ENCODE peak calls at places on chromosomes 13 and 19, in four cellular contexts. Q, M, I and K are unnamed samples.

GRCh38 chr13:81577601-81578000 is 1236.7 kb upstream of the SPRY2 start:
- DNase-seq in I (no peak), M (no peak), Q (peak; percentile 5), K (no peak)

GRCh38 chr13:46053162-46054012 is 841 bp upstream of the ZC3H13 start:
- DNase-seq in M (no peak), Q (no peak), I (no peak), K (no peak)

GRCh38 chr19:17097593-17098126 is 22.1 kb downstream of the MYO9B start:
- DNase-seq in M (peak; percentile 41), I (no peak), Q (peak; percentile 72), K (no peak)

GRCh38 chr19:12838182-12838890 is at the start of gene MAST1:
- DNase-seq in I (no peak), Q (peak; percentile 27), M (peak; percentile 59), K (no peak)

GRCh38 chr19:29285878-29286277 is 72.9 kb upstream of the UQCRFS1 start:
- DNase-seq in Q (peak; percentile 3), I (no peak), M (peak; percentile 91), K (peak; percentile 74)

GRCh38 chr19:12801466-12802266 is at the start of the genes PRDX2 and THSD8:
- DNase-seq in I (no peak), M (peak; percentile 86), Q (peak; percentile 86), K (peak; percentile 90)

GRCh38 chr19:8600064-8600463 is 10.5 kb downstream of the ADAMTS10 start:
- DNase-seq in Q (no peak), M (no peak), I (no peak), K (no peak)

GRCh38 chr13:24651718-24652345 is 28.4 kb upstream of the ATP12A start:
- DNase-seq in I (no peak), Q (no peak), M (no peak), K (no peak)

GRCh38 chr19:15123031-15123890 is 16.1 kb downstream of the SYDE1 start:
- DNase-seq in M (no peak), Q (no peak), I (no peak), K (no peak)

GRCh38 chr13:40375522-40376171 is 290.8 kb downstream of the FOXO1 start:
- DNase-seq in Q (peak; percentile 27), M (no peak), I (no peak), K (peak; percentile 89)

GRCh38 chr19:51274037-51274370 is 23.1 kb downstream of the SIGLECL1 start:
- DNase-seq in I (no peak), Q (no peak), M (no peak), K (no peak)

GRCh38 chr19:43465468-43466120 is at the start of gene LYPD3:
- DNase-seq in I (no peak), M (no peak), Q (peak; percentile 43), K (peak; percentile 88)

DNA sequence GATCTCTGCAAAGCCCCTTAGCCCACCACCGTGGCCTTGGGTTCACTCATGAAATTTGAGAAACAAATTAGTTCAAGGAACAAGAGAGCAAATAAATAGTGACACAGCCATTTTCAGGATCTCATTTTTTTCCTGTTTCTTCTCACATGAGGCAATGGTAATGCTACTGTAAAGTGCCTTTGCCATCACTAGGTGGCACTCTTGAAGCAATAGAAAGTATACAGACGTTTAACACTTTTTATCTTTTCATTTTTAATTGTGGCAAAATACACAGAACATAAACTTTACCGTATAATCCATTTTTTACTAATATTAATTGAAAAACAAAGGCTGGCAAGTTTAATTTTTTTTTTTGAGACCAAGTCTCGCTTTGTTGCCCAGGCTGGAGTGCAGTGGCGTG is 76.9 kb upstream of the ZNF835 start:
- DNase-seq in Q (peak; percentile 30), I (no peak), M (peak; percentile 25), K (no peak)
- TF ChIP-seq CTCF in Q (peak; percentile 37), I (no peak), M (peak; percentile 31), K (peak; percentile 26)

GRCh38 chr13:29106651-29107050 is 286.5 kb downstream of the MTUS2 start:
- DNase-seq in I (no peak), Q (no peak), M (no peak), K (no peak)

GRCh38 chr13:29110003-29110402 is 289.9 kb downstream of the MTUS2 start:
- DNase-seq in I (no peak), Q (no peak), M (no peak), K (no peak)

GRCh38 chr13:29104461-29104860 is 284.3 kb downstream of the MTUS2 start:
- DNase-seq in M (no peak), Q (no peak), I (no peak), K (no peak)

GRCh38 chr13:29103036-29103800 is 283.1 kb downstream of the MTUS2 start:
- DNase-seq in I (no peak), Q (no peak), M (no peak), K (no peak)

GRCh38 chr13:29105779-29106178 is 285.6 kb downstream of the MTUS2 start:
- DNase-seq in Q (no peak), I (no peak), M (peak; percentile 20), K (no peak)
- TF ChIP-seq CTCF in Q (no peak), I (no peak), M (peak; percentile 42), K (no peak)

GRCh38 chr13:29397265-29397664 is 198.2 kb downstream of the SLC7A1 start:
- DNase-seq in M (no peak), I (no peak), Q (no peak), K (no peak)
- TF ChIP-seq CTCF in M (no peak), I (no peak), Q (no peak), K (no peak)

DNA sequence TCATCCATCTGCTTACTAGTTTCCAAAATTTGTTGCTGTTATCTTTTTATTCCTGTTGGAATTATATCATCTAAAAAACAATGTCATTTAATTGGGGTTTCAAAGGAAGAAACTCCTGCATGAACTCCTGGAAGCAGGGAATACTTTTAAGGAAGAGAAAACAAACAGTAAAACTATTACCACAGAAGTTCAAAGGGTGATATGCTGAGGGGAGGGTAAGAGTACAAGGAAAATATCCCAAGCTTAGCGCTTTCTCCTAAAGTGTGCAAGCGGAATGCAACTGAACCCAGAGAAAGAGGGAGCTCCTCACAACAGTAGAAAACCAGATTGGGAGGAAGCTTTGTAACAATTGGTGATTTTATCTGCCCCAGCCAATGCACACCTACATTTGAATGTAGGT is 175.1 kb downstream of the NUFIP1 start:
- DNase-seq in Q (no peak), M (no peak), I (no peak), K (no peak)
- TF ChIP-seq CTCF in Q (no peak), M (no peak), I (no peak), K (no peak)

GRCh38 chr13:36526897-36527296 is 94.6 kb downstream of the CCNA1 start:
- DNase-seq in I (no peak), Q (no peak), M (no peak), K (no peak)
- TF ChIP-seq CTCF in I (no peak), Q (no peak), M (no peak), K (no peak)

DNA sequence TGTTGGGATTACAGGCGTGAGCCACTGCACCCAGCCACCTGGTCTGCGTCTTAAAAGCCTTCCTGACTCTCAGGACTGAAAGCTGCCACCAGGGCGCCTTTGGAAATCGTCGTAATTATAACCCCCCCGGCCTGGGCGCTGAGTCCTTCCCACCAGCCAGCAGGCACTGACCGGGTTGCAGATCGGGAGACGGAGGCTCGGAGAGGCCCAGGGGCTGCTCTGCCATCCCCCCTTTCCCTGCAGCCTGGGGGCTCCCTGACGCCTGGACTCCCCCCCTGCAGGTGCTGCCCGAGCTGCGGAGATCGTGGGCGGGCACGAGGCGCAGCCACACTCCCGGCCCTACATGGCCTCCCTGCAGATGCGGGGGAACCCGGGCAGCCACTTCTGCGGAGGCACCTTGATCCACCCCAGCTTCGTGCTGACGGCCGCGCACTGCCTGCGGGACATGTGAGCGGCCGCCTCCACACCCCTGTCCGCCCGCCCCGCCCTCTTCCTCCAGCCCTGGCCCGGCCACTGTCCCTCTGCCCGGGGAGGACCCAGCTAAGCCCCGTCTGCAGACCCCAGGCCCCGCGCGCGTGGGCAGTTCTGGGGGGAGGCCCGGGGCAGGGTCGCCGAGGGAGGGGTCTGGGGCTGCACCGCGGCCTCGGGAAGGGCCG is 2.5 kb downstream of the PRTN3 start:
- DNase-seq in I (no peak), M (peak; percentile 66), Q (no peak), K (peak; percentile 80)
- TF ChIP-seq CTCF in I (no peak), M (no peak), Q (no peak), K (no peak)

DNA sequence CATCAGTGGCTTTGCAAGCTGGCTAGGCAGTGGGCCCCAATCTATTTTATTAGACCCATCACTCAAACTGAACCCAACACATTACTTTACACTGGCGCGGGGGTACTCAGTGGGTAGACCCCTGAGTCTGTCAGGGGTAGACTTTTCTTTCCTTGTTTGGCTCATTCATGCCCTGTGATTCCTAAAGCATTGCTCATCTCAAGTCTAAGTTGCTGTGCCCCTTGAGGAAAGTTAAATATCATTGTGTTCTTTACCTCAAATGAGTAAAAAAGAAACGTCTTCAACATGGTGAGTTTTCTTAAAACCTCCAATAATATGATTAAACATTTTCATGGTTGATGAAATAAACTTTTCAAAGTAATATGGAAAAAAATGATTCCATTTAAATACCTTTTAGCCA is 254.8 kb downstream of the DLEU7 start:
- DNase-seq in M (no peak), I (no peak), Q (no peak), K (no peak)
- TF ChIP-seq CTCF in M (no peak), I (no peak), Q (no peak), K (no peak)

DNA sequence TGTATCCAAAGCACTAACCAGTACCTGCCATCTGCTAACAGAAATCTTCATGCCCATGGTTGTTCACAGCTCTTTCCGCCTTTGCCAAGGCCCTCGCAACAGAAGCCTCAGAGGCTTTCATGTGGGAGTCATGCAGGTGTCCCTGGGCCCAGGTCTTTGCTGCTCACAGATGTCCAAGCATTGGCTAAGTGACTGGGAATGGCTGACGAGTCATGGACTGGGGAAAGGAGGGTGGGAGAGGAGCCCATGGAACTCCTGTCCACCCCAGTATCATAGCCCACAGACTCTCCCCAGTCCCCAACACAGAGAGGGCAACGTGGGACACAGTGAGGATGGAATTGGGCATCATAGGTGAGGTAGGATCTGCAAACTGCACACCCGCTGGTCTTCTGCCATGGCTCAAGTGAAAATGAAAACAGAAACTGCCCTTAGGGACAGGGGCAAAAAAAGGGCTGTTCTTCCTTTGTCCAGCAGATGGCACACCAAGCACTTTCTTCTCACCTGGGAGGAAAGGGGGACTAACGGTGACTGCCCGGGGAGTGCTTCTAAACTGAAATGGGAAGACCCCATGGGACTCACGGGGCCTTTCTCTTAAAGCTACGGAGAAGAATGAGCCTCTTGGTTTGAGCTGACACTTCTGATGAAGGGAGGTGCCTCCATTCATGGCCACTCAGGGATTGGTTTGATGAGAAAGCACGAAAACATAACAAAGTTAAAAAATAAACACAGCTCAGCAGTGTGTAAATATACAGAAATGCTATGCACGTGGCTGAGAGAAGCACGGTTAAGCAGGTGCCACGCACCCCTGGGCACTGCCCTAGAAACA is 11.1 kb upstream of the DHRS12 start:
- DNase-seq in Q (peak; percentile 74), M (peak; percentile 87), I (no peak), K (no peak)
- TF ChIP-seq CTCF in Q (peak; percentile 87), M (peak; percentile 85), I (peak; percentile 74), K (peak; percentile 57)

DNA sequence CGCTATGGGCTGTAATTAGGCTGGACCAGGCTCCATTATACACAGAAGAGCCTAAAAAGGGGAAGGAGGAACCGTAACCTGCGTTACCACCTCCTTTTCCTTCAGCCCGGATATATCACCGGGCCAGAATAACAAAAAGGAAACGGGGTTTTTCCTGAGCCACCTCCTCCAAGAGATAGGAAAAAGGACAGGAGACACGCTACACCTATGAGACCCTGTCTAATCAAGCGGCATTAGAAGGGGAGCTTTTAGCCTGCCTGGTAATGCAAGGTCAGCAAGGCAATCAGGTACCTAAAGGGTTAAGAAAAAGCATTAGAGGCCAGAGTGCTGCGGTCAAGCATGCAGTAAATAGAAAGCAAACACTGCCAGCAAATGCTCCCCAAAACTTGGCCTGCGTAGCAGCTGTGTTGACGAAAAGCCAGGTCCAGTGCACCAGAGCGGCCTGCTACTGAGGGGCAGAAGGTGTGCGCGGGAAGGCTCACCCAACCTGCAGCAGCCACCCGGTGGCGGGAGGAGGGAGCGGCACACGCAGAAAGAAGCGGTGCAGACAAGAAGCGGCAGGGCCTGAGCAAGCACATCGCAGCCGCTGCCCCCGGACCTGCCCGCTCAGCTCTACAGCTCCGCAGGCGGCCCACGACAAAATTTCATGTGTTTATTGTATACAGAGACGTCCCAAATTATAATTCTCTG is 1466.1 kb downstream of the UQCRFS1 start:
- DNase-seq in Q (peak; percentile 10), M (peak; percentile 0), I (no peak), K (peak; percentile 51)
- TF ChIP-seq CTCF in Q (peak; percentile 9), M (no peak), I (no peak), K (no peak)